ENCODE peak calls at places on chromosomes 11 and 22, in six cellular contexts. O is ovary, B is A549, H is upper lobe of left lung, L is stomach, E is tibial nerve. J is an unnamed sample.
A peak's percentile ranks its signal among the peaks of the same experiment; 100 is the strongest.

GRCh38 chr11:85947431-85948272 is 92.5 kb downstream of the CCDC83 start:
- DNase-seq in O (no peak), B (peak; percentile 46), H (no peak), L (no peak), E (peak; percentile 83), J (no peak)

GRCh38 chr22:35921777-35922176 is 106.8 kb downstream of the RBFOX2 start:
- DNase-seq in O (no peak), B (peak; percentile 83), H (no peak), L (peak; percentile 53), E (peak; percentile 81), J (peak; percentile 70)

GRCh38 chr11:45847908-45848316 is 637 bp downstream of the CRY2 start:
- DNase-seq in O (no peak), B (peak; percentile 42), H (no peak), L (peak; percentile 66), E (peak; percentile 24), J (peak; percentile 57)

GRCh38 chr11:102552020-102552419 is 21.5 kb upstream of the MMP7 start:
- DNase-seq in O (no peak), B (peak; percentile 89), H (no peak), L (no peak), E (no peak), J (no peak)

GRCh38 chr11:2301631-2302272 is at the start of the genes C11orf21 and TSPAN32:
- DNase-seq in O (no peak), B (no peak), H (peak; percentile 60), L (peak; percentile 69), E (no peak), J (peak; percentile 57)

GRCh38 chr11:126450198-126450597 is 94.7 kb downstream of the ST3GAL4 start:
- DNase-seq in O (no peak), B (no peak), H (no peak), L (no peak), E (no peak), J (no peak)

GRCh38 chr22:20952544-20953341 is 14.3 kb upstream of the AIFM3 start:
- DNase-seq in O (no peak), B (no peak), H (no peak), L (no peak), E (no peak), J (peak; percentile 77)

GRCh38 chr11:27444801-27445215 is 27.8 kb downstream of the LGR4 start:
- DNase-seq in O (no peak), B (no peak), H (no peak), L (no peak), E (no peak), J (no peak)

GRCh38 chr11:28615542-28615941 is 507.4 kb downstream of the METTL15 start:
- DNase-seq in O (no peak), B (peak; percentile 73), H (no peak), L (no peak), E (no peak), J (no peak)

GRCh38 chr22:30720263-30720837 is 25.7 kb downstream of the OSBP2 start:
- DNase-seq in O (no peak), B (no peak), H (no peak), L (no peak), E (no peak), J (no peak)

GRCh38 chr22:23970816-23971482 is 3.3 kb downstream of the DDT start:
- DNase-seq in O (no peak), B (no peak), H (no peak), L (no peak), E (no peak), J (no peak)

GRCh38 chr11:131666617-131667016 is 296.2 kb downstream of the NTM start:
- DNase-seq in O (no peak), B (no peak), H (no peak), L (no peak), E (no peak), J (no peak)

GRCh38 chr11:95863486-95864140 is 60.3 kb downstream of the MTMR2 start:
- DNase-seq in O (no peak), B (no peak), H (no peak), L (no peak), E (no peak), J (no peak)

GRCh38 chr22:46674367-46674781 is 54.2 kb downstream of the GRAMD4 start:
- DNase-seq in O (no peak), B (no peak), H (peak; percentile 71), L (peak; percentile 60), E (peak; percentile 50), J (peak; percentile 61)

GRCh38 chr11:765025-765801 is 12.1 kb downstream of the GATD1 start:
- DNase-seq in O (peak; percentile 51), B (peak; percentile 82), H (peak; percentile 76), L (peak; percentile 63), E (no peak), J (peak; percentile 56)

GRCh38 chr22:29112102-29112501 is 39.3 kb downstream of the KREMEN1 start:
- DNase-seq in O (no peak), B (no peak), H (no peak), L (no peak), E (no peak), J (no peak)

GRCh38 chr11:28849053-28849452 is 740.9 kb downstream of the METTL15 start:
- DNase-seq in O (no peak), B (no peak), H (no peak), L (no peak), E (no peak), J (no peak)

GRCh38 chr22:39234867-39235687 is 9.7 kb downstream of the PDGFB start:
- DNase-seq in O (no peak), B (no peak), H (peak; percentile 87), L (peak; percentile 75), E (no peak), J (peak; percentile 63)

GRCh38 chr22:33867118-33867863 is 53.0 kb downstream of the LARGE1 start:
- DNase-seq in O (no peak), B (peak; percentile 37), H (no peak), L (peak; percentile 35), E (no peak), J (peak; percentile 67)

DNA sequence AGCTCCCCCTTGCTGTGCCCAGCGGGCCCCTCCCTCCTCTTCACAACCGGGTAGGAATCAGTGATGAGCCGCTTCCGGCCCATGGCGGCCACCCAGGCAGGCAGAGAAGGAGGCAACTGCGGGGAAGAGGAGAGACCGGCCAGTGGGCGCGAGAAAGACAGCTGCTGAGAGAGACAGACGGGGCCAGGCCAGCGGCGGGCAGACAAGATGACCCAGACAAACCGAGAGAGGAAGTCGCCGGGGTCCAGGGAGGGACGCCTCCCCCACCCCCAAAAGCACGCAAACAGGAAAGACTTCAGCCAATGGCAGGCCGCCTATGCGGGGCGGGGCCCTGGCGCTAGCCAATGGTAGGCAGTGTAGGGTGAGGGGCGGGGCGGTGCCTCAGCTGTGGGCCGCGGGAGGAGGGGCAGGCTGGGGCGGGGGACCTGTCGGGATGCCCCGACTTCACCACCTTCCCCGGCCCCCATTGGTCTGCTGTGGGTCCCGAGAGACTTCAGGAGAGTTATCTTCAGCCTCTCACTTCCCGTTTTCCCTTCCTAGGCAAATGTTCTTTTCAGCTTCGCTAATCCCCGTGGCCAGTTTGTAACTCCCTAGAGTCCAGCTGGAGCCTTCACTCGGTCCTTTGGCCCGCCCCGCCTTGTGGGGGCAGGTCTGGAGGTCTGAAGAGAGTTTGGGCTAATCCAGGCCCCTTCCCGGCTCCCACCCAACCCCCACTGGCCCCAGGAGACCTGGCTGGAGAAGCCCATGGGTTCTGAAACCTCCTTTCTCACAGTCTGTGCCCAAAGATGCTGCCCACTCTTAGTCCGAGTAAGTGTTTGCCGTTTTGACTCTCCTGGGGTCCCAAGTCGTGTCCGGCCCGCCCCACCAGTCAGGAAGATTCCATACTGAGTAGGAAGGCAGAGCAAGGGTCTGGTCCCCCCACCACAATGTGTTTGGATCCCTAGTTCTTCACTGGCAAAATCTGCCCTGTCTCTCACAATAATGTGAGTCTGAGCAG is at the start of gene POLD4:
- DNase-seq in O (peak; percentile 99), B (peak; percentile 97), H (peak; percentile 99), L (peak; percentile 99), E (peak; percentile 99), J (peak; percentile 99)
- TF ChIP-seq POLR2A in O (peak; percentile 83), B (peak; percentile 30), H (peak; percentile 86), L (no peak), E (peak; percentile 90), J (peak; percentile 98)

DNA sequence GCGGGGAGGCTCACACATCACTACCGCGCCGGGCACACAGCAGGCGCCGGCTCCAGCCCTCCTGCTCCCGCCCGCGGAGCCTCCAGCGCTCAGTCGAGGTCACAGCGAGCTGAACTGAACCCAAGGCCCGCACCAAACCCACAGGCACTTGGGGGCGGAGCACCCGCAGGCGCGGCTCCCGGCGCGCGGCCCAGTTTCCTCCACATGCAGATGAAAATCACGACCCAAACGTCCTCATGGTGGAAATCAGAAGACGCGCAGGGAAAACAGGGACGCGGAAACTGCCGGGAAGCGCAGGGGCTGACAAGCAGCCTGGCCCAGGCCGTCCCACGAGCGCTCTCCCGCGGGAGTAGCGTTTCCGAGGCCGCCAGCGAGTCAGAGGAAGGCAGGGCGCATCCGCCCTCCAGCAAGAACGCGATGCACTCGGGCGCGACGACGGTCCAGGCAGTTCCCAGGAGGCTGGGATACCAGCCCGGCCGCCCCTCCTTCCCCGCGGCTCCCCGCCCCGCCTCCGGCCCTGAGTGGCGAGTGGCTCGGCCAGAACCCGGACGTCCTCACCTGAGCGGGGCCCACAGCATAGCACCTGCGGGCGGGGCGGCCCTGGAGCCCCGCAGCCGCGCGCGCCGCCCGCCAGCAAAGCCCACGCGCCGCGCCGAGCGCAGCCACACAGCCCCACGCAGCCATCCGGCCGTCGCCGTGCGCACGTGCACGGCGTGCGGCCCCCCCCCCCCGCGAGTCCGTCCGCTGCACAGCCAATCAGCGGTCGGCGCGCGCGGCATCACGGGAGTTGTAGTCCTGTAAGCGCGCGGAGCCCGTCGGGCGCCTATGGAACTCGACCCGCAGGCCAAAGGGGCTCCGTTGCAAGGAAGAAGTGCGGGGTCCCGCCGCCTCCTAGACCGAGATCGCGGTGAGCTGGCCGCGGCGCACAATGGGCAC is at the start of gene HDHD5:
- DNase-seq in O (peak; percentile 90), B (peak; percentile 83), H (peak; percentile 99), L (peak; percentile 93), E (peak; percentile 86), J (peak; percentile 94)
- TF ChIP-seq EP300 in O (no peak), B (no peak), H (no peak), L (no peak), E (peak; percentile 50), J (no peak)

DNA sequence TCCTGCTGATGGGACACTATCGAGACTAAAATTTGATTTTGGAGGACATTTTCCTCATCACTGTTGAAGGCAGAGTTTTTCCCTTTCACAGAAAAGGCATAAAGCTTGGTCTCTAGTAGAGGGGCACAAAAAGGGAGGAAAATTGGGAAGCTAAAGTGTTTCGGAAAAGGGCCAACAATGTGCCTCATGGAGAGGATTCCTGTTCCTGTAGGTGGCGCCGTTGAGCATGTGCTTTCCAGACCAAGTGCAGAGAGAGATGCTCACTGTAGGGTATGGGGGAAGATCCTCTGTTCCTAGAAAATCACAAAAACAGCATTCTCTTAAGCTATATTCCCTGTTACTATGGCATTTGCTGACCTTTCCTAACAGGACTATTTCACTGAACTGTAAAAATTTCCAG is 18.4 kb upstream of the OR4C5 start:
- DNase-seq in O (no peak), B (peak; percentile 12), H (no peak), L (no peak), E (no peak), J (no peak)
- H3K9me3 ChIP-seq in O (no peaks in the 10 kb centered on the region), B (peaks cover 3% of the 10 kb centered on the region), H (peaks cover 26% of the 10 kb centered on the region), L (peaks cover 27% of the 10 kb centered on the region), E (no peaks in the 10 kb centered on the region), J (peaks cover 3% of the 10 kb centered on the region)

DNA sequence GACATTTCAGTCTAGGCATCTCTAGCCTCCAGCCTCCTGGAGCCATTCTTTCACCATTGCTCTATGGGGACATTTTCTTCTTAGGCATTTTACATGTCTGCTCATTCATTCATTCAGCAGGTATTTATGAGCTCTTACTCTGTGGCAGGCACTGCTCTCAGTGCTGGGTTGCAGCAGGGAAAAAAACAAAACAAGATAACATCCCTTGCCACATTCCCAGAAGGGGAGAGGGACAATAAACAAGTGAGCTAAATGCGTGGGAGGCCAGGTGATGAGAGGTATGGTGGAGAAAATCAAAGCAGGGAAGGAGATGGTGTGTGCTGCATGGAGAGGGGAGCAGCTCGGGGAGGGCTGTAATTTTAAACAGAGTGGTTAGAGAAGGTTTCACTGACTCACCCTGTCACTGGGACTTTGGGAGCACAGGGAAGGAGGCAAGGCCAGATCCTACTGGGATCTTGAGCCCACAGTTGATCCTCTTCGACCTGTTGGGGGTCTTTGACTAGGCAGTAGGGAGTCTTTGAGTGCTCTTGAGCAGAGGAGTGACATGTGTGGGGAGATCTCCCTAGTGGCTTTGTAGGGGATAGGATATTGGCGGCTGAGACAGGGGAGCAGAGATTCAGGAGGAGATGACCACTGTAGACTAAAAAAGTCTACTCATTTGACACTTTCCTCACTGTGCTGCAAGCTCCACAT is 17.0 kb downstream of the MICAL2 start:
- DNase-seq in O (no peak), B (no peak), H (no peak), L (no peak), E (no peak), J (no peak)
- TF ChIP-seq POLR2A in O (no peak), B (no peak), H (no peak), L (no peak), E (no peak), J (no peak)